ENCODE peak calls at places on chromosomes 6 and 20, in seven cellular contexts. One of them, this sample, is unnamed.

GRCh38 chr20:59342017-59342957 is 41.9 kb downstream of the EDN3 start:
- DNase-seq in H9: no peak
- DNase-seq in SW480: no peak
- DNase-seq in T-helper 22 cell: no peak
- DNase-seq in cardiac muscle cell: no peak
- DNase-seq in neuronal stem cell: no peak
- DNase-seq in T-helper 17 cell: no peak
- DNase-seq in this sample: peak; percentile 31

GRCh38 chr6:107977283-107977682 is 19.3 kb upstream of the SEC63 start:
- DNase-seq in H9: no peak
- DNase-seq in neuronal stem cell: no peak
- DNase-seq in SW480: peak; percentile 21
- DNase-seq in T-helper 22 cell: no peak
- DNase-seq in T-helper 17 cell: no peak
- DNase-seq in cardiac muscle cell: peak; percentile 58
- DNase-seq in this sample: peak; percentile 18

GRCh38 chr6:101001607-101002006 is 120.5 kb upstream of the ASCC3 start:
- DNase-seq in H9: no peak
- DNase-seq in cardiac muscle cell: no peak
- DNase-seq in neuronal stem cell: no peak
- DNase-seq in SW480: no peak
- DNase-seq in T-helper 17 cell: no peak
- DNase-seq in T-helper 22 cell: no peak
- DNase-seq in this sample: no peak

GRCh38 chr6:132683543-132683942 is 24.6 kb upstream of the TAAR1 start:
- DNase-seq in T-helper 17 cell: no peak
- DNase-seq in neuronal stem cell: no peak
- DNase-seq in H9: no peak
- DNase-seq in SW480: peak; percentile 36
- DNase-seq in cardiac muscle cell: peak; percentile 92
- DNase-seq in T-helper 22 cell: no peak
- DNase-seq in this sample: no peak

GRCh38 chr6:168035661-168036616 is 38.5 kb downstream of the KIF25 start:
- DNase-seq in H9: no peak
- DNase-seq in T-helper 17 cell: no peak
- DNase-seq in T-helper 22 cell: no peak
- DNase-seq in cardiac muscle cell: peak; percentile 70
- DNase-seq in SW480: peak; percentile 13
- DNase-seq in neuronal stem cell: no peak
- DNase-seq in this sample: peak; percentile 20

GRCh38 chr6:50823130-50823920 is 4.7 kb downstream of the TFAP2B start:
- DNase-seq in cardiac muscle cell: no peak
- DNase-seq in T-helper 17 cell: no peak
- DNase-seq in SW480: no peak
- DNase-seq in T-helper 22 cell: no peak
- DNase-seq in H9: peak; percentile 46
- DNase-seq in neuronal stem cell: no peak
- DNase-seq in this sample: no peak

GRCh38 chr20:46688151-46689081 is 828 bp downstream of the TP53RK start:
- DNase-seq in T-helper 22 cell: no peak
- DNase-seq in T-helper 17 cell: no peak
- DNase-seq in H9: no peak
- DNase-seq in cardiac muscle cell: peak; percentile 56
- DNase-seq in neuronal stem cell: no peak
- DNase-seq in SW480: no peak
- DNase-seq in this sample: peak; percentile 47

GRCh38 chr6:130115036-130115435 is 96.7 kb downstream of the L3MBTL3 start:
- DNase-seq in neuronal stem cell: no peak
- DNase-seq in H9: no peak
- DNase-seq in SW480: no peak
- DNase-seq in cardiac muscle cell: no peak
- DNase-seq in T-helper 17 cell: no peak
- DNase-seq in T-helper 22 cell: no peak
- DNase-seq in this sample: no peak

GRCh38 chr6:109461733-109462526 is 6.4 kb upstream of the MICAL1 start:
- DNase-seq in T-helper 17 cell: no peak
- DNase-seq in SW480: no peak
- DNase-seq in T-helper 22 cell: no peak
- DNase-seq in cardiac muscle cell: no peak
- DNase-seq in neuronal stem cell: no peak
- DNase-seq in H9: no peak
- DNase-seq in this sample: no peak

GRCh38 chr20:38109025-38109541 is 56.0 kb downstream of the TGM2 start:
- DNase-seq in T-helper 22 cell: no peak
- DNase-seq in T-helper 17 cell: no peak
- DNase-seq in SW480: no peak
- DNase-seq in H9: no peak
- DNase-seq in neuronal stem cell: no peak
- DNase-seq in cardiac muscle cell: peak; percentile 85
- DNase-seq in this sample: peak; percentile 53

GRCh38 chr6:87393026-87393622 is 14.6 kb upstream of the CFAP206 start:
- DNase-seq in SW480: peak; percentile 80
- DNase-seq in cardiac muscle cell: peak; percentile 79
- DNase-seq in T-helper 22 cell: no peak
- DNase-seq in H9: no peak
- DNase-seq in T-helper 17 cell: no peak
- DNase-seq in neuronal stem cell: peak; percentile 56
- DNase-seq in this sample: peak; percentile 64

This sample was measured in small intestine.